ENCODE peak calls at places on chromosome 5, in ten cellular contexts. J, W, P, M, S, B, T, L, A and D are unnamed samples.
A peak's percentile ranks its signal among the peaks of the same experiment; 100 is the strongest.

GRCh38 chr5:61251874-61252642 is 80.0 kb upstream of the ZSWIM6 start:
- DNase-seq in P (peak; percentile 59), S (no peak), A (no peak), W (no peak), B (no peak), L (no peak), M (no peak), T (no peak), J (no peak), D (no peak)

GRCh38 chr5:91378683-91379601 is 4.2 kb downstream of the ARRDC3 start:
- DNase-seq in P (no peak), W (no peak), L (no peak), B (no peak), T (no peak), J (no peak), A (no peak), S (no peak), M (no peak), D (no peak)

GRCh38 chr5:59684388-59685003 is 209.0 kb downstream of the PDE4D start:
- DNase-seq in S (no peak), T (no peak), J (no peak), P (no peak), A (no peak), B (no peak), M (no peak), L (no peak), W (no peak), D (no peak)

GRCh38 chr5:88743231-88743879 is 139.6 kb downstream of the MEF2C start:
- DNase-seq in L (peak; percentile 21), S (no peak), A (peak; percentile 6), J (no peak), B (no peak), P (no peak), T (no peak), W (no peak), M (peak; percentile 51), D (no peak)

GRCh38 chr5:72015103-72015548 is 92.1 kb upstream of the MAP1B start:
- DNase-seq in J (no peak), T (no peak), W (no peak), L (peak; percentile 99), A (peak; percentile 49), B (peak; percentile 47), M (peak; percentile 92), S (peak; percentile 16), P (peak; percentile 77), D (no peak)

GRCh38 chr5:87499478-87500410 is 87.0 kb upstream of the CCNH start:
- DNase-seq in L (no peak), A (peak; percentile 0), S (no peak), B (peak; percentile 26), W (no peak), J (no peak), T (no peak), M (peak; percentile 42), P (no peak), D (no peak)

GRCh38 chr5:654071-654778 is 38.9 kb downstream of the TPPP start:
- DNase-seq in B (peak; percentile 8), A (no peak), S (no peak), W (no peak), J (no peak), L (no peak), P (peak; percentile 30), T (no peak), M (no peak), D (no peak)

GRCh38 chr5:150618188-150618587 is 22.3 kb upstream of the SYNPO start:
- DNase-seq in L (peak; percentile 83), B (no peak), A (no peak), T (no peak), M (no peak), J (no peak), W (no peak), S (no peak), P (no peak), D (no peak)

GRCh38 chr5:80653497-80653896 is 955 bp upstream of the MSH3 start:
- DNase-seq in B (no peak), A (no peak), P (no peak), L (no peak), W (no peak), M (no peak), S (no peak), J (no peak), T (no peak), D (no peak)

GRCh38 chr5:138636401-138636944 is 61.3 kb upstream of the HSPA9 start:
- DNase-seq in A (no peak), S (no peak), W (no peak), M (no peak), L (no peak), J (no peak), B (no peak), T (no peak), P (no peak), D (no peak)

GRCh38 chr5:113507601-113508000 is 5.9 kb upstream of the YTHDC2 start:
- DNase-seq in A (no peak), B (peak; percentile 77), S (no peak), J (no peak), L (no peak), W (no peak), P (no peak), M (no peak), T (no peak), D (no peak)

GRCh38 chr5:1461396-1461795 is 16.2 kb upstream of the SLC6A3 start:
- DNase-seq in S (no peak), L (no peak), B (no peak), M (no peak), J (no peak), W (no peak), P (no peak), A (no peak), T (no peak), D (no peak)

GRCh38 chr5:133638436-133638835 is 26.1 kb upstream of the FSTL4 start:
- DNase-seq in S (no peak), J (no peak), A (no peak), B (no peak), M (no peak), L (no peak), T (no peak), W (no peak), P (no peak), D (no peak)

GRCh38 chr5:74021090-74021489 is 395.1 kb downstream of the ARHGEF28 start:
- DNase-seq in P (no peak), B (no peak), M (no peak), T (no peak), J (no peak), L (no peak), W (no peak), A (no peak), S (no peak), D (no peak)

GRCh38 chr5:65459995-65460394 is 21.7 kb downstream of the ADAMTS6 start:
- DNase-seq in J (no peak), W (no peak), T (no peak), A (no peak), L (no peak), S (no peak), P (peak; percentile 40), M (no peak), B (no peak), D (no peak)

GRCh38 chr5:128144491-128144890 is 60.9 kb downstream of the SLC12A2 start:
- DNase-seq in P (peak; percentile 96), L (no peak), W (no peak), M (no peak), B (no peak), S (no peak), T (no peak), J (no peak), A (peak; percentile 34), D (no peak)

GRCh38 chr5:19058216-19058615 is 929.8 kb downstream of the CDH18 start:
- DNase-seq in W (no peak), S (no peak), P (no peak), B (no peak), J (no peak), M (no peak), L (no peak), T (no peak), A (no peak), D (no peak)

GRCh38 chr5:54756796-54757402 is 228.5 kb downstream of the ESM1 start:
- DNase-seq in T (no peak), P (peak; percentile 41), W (no peak), L (no peak), J (no peak), B (no peak), M (no peak), S (no peak), A (peak; percentile 63), D (no peak)

GRCh38 chr5:132024789-132025402 is 13.4 kb upstream of the ACSL6 start:
- DNase-seq in J (no peak), T (no peak), L (no peak), A (peak; percentile 6), S (no peak), B (no peak), W (no peak), P (no peak), M (no peak), D (no peak)

GRCh38 chr5:91151947-91152346 is 231.2 kb downstream of the ARRDC3 start:
- DNase-seq in S (peak; percentile 50), M (peak; percentile 73), A (peak; percentile 92), T (no peak), L (peak; percentile 97), B (no peak), P (peak; percentile 100), W (peak; percentile 73), J (no peak), D (no peak)

GRCh38 chr5:114176356-114176755 is 185.5 kb upstream of the KCNN2 start:
- DNase-seq in S (no peak), P (peak; percentile 83), B (no peak), M (no peak), A (peak; percentile 88), W (no peak), T (no peak), J (no peak), L (peak; percentile 46), D (no peak)

GRCh38 chr5:139847091-139847490 is 51.5 kb downstream of the PSD2 start:
- DNase-seq in S (no peak), B (no peak), A (no peak), T (no peak), J (no peak), W (no peak), M (no peak), P (no peak), L (no peak), D (no peak)

GRCh38 chr5:170630711-170631141 is 126.9 kb downstream of the KCNIP1 start:
- DNase-seq in A (no peak), L (no peak), W (no peak), M (no peak), T (no peak), S (no peak), J (no peak), B (peak; percentile 25), P (no peak), D (no peak)

GRCh38 chr5:30607301-30607700 is 586.2 kb upstream of the CDH6 start:
- DNase-seq in W (no peak), T (no peak), S (no peak), P (no peak), A (no peak), B (no peak), M (no peak), J (no peak), L (no peak), D (no peak)

GRCh38 chr5:64979518-64979917 is 210.8 kb downstream of the CWC27 start:
- DNase-seq in M (no peak), B (no peak), L (no peak), P (no peak), S (no peak), J (no peak), W (no peak), T (no peak), A (no peak), D (no peak)

GRCh38 chr5:168314735-168315411 is 23.4 kb downstream of the WWC1 start:
- DNase-seq in T (no peak), M (peak; percentile 64), S (peak; percentile 88), W (no peak), A (peak; percentile 97), B (no peak), J (no peak), P (peak; percentile 81), L (peak; percentile 80), D (no peak)

GRCh38 chr5:42545038-42545437 is 121.8 kb downstream of the GHR start:
- DNase-seq in L (no peak), M (no peak), S (no peak), W (no peak), B (no peak), J (no peak), A (no peak), T (no peak), P (no peak), D (no peak)

GRCh38 chr5:155512302-155512701 is 498.7 kb downstream of the KIF4B start:
- DNase-seq in P (no peak), M (no peak), J (no peak), T (no peak), S (no peak), W (no peak), A (no peak), B (no peak), L (no peak), D (no peak)